ENCODE peak calls at places on chromosomes 6 and 20, in four cellular contexts. D is lung, Y is epithelial cell of prostate, P is kidney. G is an unnamed sample.

GRCh38 chr20:513429-513828 is 30.2 kb downstream of the CSNK2A1 start:
- DNase-seq in D (no peak), Y (no peak), P (no peak), G (no peak)

GRCh38 chr6:158819213-158819976 is at the start of gene EZR:
- DNase-seq in D (peak), Y (no peak), P (peak), G (no peak)

GRCh38 chr6:82246370-82246769 is 1.2 kb downstream of the IBTK start:
- DNase-seq in D (no peak), Y (no peak), P (no peak), G (no peak)

GRCh38 chr6:12289655-12290489 is at the start of gene EDN1:
- DNase-seq in D (peak), Y (no peak), P (peak), G (peak)

GRCh38 chr6:73803562-73804221 is 107.7 kb downstream of the CD109 start:
- DNase-seq in D (no peak), Y (peak), P (no peak), G (no peak)

GRCh38 chr20:63873477-63873971 is 8.5 kb downstream of the TPD52L2 start:
- DNase-seq in D (peak), Y (peak), P (no peak), G (no peak)

GRCh38 chr6:32046450-32047083 is 8.4 kb downstream of the CYP21A2 start:
- DNase-seq in D (no peak), Y (no peak), P (peak), G (no peak)

GRCh38 chr6:167134448-167135328 is 11.8 kb downstream of the CCR6 start:
- DNase-seq in D (no peak), Y (no peak), P (no peak), G (no peak)

GRCh38 chr6:31308050-31308844 is 36.4 kb upstream of the HLA-C start:
- DNase-seq in D (peak), Y (no peak), P (peak), G (no peak)

GRCh38 chr20:36066777-36067176 is 87.8 kb upstream of the EPB41L1 start:
- DNase-seq in D (no peak), Y (no peak), P (no peak), G (no peak)

DNA sequence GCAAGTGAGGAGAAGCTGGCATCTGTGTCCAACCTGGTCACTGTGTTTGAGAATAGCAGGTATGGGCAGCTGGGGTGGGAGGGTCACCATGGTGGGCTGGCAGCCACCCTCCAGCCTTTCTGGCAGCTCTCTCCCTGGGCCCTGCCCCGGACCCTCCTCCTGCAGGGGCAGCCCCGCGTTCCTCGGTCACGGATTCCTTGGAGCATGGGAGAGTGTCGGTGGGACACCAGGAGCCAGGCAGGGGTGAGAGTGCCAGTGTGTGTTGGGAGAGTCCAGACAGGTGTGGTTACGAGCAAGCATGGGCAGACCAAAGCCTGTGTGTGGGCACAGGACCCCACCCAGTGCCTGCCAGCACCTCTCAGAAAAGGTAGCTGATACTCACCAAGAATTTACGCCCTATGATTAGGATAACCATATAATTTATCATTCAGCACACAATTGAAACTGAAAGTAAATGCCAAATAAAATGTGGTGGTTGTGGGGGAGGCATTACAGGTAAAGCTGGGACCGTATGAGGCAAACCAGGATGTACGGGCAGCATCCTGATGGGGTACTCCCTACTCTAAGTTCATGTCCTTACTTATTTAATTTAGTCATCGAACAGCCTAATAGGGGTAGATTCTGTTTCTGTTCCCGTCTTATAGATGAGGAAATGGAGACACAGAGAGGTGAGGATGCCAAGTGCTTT is 516 bp downstream of the FGD2 start:
- DNase-seq in D (no peak), Y (no peak), P (no peak), G (no peak)
- H3K27ac ChIP-seq in D (no peak), Y (no peak), P (no peak), G (peak)

GRCh38 chr20:46694484-46694883 is 5.2 kb upstream of the TP53RK start:
- DNase-seq in D (no peak), Y (no peak), P (no peak), G (no peak)
- H3K27ac ChIP-seq in D (no peak), Y (no peak), P (no peak), G (no peak)

GRCh38 chr6:135277422-135277821 is 96.3 kb downstream of the MYB start:
- DNase-seq in D (no peak), Y (no peak), P (no peak), G (no peak)

GRCh38 chr6:135281907-135282306 is 100.8 kb downstream of the MYB start:
- DNase-seq in D (no peak), Y (no peak), P (no peak), G (no peak)

GRCh38 chr6:135282425-135282824 is 101.3 kb downstream of the MYB start:
- DNase-seq in D (no peak), Y (no peak), P (no peak), G (no peak)

GRCh38 chr6:135281227-135281626 is 100.1 kb downstream of the MYB start:
- DNase-seq in D (no peak), Y (no peak), P (no peak), G (no peak)

DNA sequence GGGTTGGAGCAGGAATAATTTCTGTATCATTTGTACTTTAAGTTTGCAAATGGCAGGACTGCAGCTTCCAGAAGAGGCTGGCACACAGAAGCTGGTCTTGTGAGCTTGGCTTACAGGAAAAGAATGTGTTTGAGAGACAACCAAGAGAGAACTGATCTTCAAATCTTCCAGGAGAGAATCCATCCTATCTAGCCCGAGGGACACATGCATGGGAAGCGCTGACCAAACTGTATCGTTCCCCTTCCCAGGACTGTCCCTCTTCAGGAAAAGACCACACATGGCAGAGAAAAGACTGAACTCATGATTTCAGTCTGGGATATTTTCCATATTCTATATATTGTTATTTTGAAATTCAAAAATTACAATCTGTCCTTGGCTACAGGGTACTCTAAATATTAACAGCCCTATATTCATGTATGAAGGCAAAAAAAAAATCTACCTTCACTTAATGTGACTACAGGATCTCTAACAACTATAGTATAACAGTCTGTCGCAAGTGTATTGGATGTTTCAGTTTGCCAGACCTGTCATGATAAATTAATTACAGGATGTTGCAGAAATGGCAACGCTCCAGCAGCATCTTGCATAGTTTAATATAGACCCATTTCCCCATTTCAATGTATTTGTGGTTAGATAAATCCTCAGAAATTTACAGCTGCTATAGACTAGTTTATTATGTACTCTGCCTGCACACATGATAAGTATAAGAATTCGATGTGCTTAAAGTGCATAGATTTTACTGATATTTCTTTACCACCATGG is 99.4 kb downstream of the MYB start:
- DNase-seq in D (no peak), Y (no peak), P (no peak), G (no peak)
- H3K27ac ChIP-seq in D (no peak), Y (no peak), P (no peak), G (no peak)

GRCh38 chr6:36608788-36609563 is 14.8 kb downstream of the SRSF3 start:
- DNase-seq in D (no peak), Y (no peak), P (no peak), G (peak)
- H3K27ac ChIP-seq in D (peak), Y (peak), P (no peak), G (no peak)

GRCh38 chr6:108295676-108296075 is 822 bp downstream of the AFG1L start:
- DNase-seq in D (no peak), Y (no peak), P (no peak), G (no peak)
- H3K27ac ChIP-seq in D (peak), Y (peak), P (no peak), G (peak)

DNA sequence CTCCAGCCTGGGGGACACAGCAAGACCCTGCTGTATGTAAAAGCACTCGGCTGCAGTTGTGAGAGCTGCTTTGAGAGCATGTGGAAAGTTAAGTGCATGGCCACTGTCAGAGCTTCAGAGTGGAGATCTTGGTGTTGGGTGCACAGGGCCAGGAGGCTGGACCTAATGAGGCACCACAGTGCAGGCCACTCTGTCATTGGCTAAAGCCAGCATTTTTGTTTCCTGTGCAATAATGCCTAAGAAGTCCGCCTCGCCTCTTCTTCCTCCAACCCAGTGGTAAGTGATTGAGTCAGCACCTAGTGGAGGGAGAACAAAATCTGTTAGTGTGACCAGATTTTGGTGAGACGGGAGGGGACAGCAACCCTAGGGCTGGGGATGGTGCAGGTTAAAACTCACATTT is 60.6 kb downstream of the SSR1 start:
- DNase-seq in D (no peak), Y (no peak), P (peak), G (no peak)
- H3K27ac ChIP-seq in D (no peak), Y (no peak), P (no peak), G (peak)

GRCh38 chr6:116562614-116563013 is 8.7 kb upstream of the RWDD1 start:
- DNase-seq in D (no peak), Y (no peak), P (no peak), G (no peak)
- H3K27ac ChIP-seq in D (no peak), Y (no peak), P (no peak), G (no peak)

GRCh38 chr20:44395963-44396340 is 40.5 kb downstream of the HNF4A start:
- DNase-seq in D (no peak), Y (no peak), P (no peak), G (no peak)

GRCh38 chr20:44396369-44396768 is 40.9 kb downstream of the HNF4A start:
- DNase-seq in D (no peak), Y (no peak), P (no peak), G (no peak)

GRCh38 chr20:44396790-44397189 is 41.3 kb downstream of the HNF4A start:
- DNase-seq in D (no peak), Y (no peak), P (no peak), G (no peak)

GRCh38 chr20:44399446-44399845 is 43.9 kb downstream of the HNF4A start:
- DNase-seq in D (no peak), Y (no peak), P (no peak), G (no peak)

DNA sequence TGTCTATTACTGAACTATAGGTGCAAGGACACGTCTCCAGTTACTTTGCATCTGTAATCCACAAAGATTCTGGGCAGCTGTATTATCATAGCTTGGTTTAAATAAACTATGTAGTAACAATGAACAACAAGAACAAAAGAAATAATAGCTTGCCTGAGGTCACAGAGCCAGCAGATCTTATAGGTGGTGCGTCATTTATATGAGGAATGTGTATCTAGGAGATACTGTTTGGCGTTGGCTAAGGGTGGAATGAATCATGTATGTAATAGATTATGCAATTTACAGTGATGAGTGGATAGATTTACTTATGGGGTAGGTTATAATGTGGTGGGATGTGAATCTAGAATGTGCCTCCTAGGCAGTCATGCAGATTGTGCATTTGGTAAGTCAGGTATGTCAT is 42.8 kb downstream of the HNF4A start:
- DNase-seq in D (no peak), Y (peak), P (no peak), G (no peak)
- H3K27ac ChIP-seq in D (no peak), Y (no peak), P (no peak), G (no peak)

DNA sequence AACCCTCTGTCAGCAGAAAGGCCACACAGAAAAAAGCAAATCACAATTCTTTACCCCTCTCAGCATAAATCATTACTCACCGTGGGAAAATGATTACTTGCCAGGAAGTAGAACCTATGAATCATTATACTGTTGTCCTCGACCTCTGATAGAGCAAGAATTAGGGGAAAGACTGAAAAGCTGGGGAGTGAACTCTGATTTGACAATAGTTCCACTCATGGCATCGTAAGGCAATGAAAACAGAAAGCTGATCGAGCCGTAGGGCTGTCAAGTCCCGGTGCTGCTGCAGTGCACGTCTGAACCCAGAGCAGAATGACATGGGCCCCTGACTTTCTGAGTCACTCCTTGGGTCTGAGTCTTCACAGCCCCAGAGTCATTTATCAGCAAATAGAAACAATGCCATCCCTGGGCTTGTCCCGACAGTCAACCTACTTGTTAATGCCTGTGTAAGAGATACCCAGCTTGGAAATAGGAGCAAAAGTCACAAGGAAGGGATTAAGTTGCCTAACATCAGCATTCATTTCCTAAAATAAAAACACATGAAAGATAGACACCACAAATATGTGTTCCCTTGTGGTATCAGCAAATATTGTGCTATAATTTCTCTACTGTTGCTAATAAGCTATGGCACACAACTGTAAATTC is 224.8 kb upstream of the MARCKS start:
- DNase-seq in D (peak), Y (peak), P (no peak), G (no peak)
- H3K27ac ChIP-seq in D (peak), Y (peak), P (no peak), G (no peak)

GRCh38 chr6:10588562-10589428 is 67.6 kb downstream of the GCNT2 start:
- DNase-seq in D (no peak), Y (no peak), P (no peak), G (no peak)
- H3K27ac ChIP-seq in D (peak), Y (no peak), P (no peak), G (no peak)

G was measured in caudate nucleus.